ENCODE peak calls at places on chromosomes 1 and 21, in ten cellular contexts. Q is HFF-Myc; P is effector memory CD8-positive, alpha-beta T cell; X is CD4-positive, CD25-positive, alpha-beta regulatory T cell; L is hypothalamus; Y is upper lobe of right lung; N is EL; U is T-helper 9 cell; E is M059J; W is stimulated activated CD4-positive, alpha-beta T cell treated with anti-CD3 and anti-CD28 coated beads, TNF-alpha, amount 100 ng/mL, for 1 hour. D is an unnamed sample.

GRCh38 chr1:205543351-205544305 is 39.2 kb downstream of the CDK18 start:
- DNase-seq in P (no peak), Y (peak), W (no peak), L (peak), N (peak), X (no peak), E (peak), U (no peak), Q (peak), D (no peak)

GRCh38 chr1:16721871-16722641 is 18.3 kb upstream of the RNU1-4 start:
- DNase-seq in X (no peak), E (no peak), Q (no peak), N (peak), U (no peak), L (no peak), P (no peak), W (no peak), Y (no peak), D (no peak)

GRCh38 chr21:18743523-18743922 is 339.9 kb upstream of the TMPRSS15 start:
- DNase-seq in W (no peak), U (no peak), P (no peak), Q (no peak), N (no peak), E (no peak), Y (no peak), L (no peak), X (no peak), D (no peak)

GRCh38 chr21:19029816-19030215 is 626.2 kb upstream of the TMPRSS15 start:
- DNase-seq in Q (no peak), P (no peak), X (no peak), U (no peak), L (no peak), N (no peak), E (no peak), W (no peak), Y (no peak), D (no peak)

GRCh38 chr1:15418811-15419515 is 9.3 kb downstream of the EFHD2 start:
- DNase-seq in Q (no peak), U (no peak), W (no peak), E (no peak), Y (no peak), L (no peak), N (peak), X (no peak), P (no peak), D (no peak)

GRCh38 chr1:174812656-174813055 is 187.1 kb upstream of the CACYBP start:
- DNase-seq in X (no peak), L (no peak), Y (no peak), N (peak), W (no peak), U (no peak), Q (no peak), P (no peak), E (no peak), D (no peak)

GRCh38 chr21:40208206-40208950 is 341.1 kb downstream of the PCP4 start:
- DNase-seq in Y (no peak), U (no peak), P (no peak), X (no peak), N (no peak), L (no peak), E (no peak), Q (no peak), W (no peak), D (no peak)

GRCh38 chr1:22830131-22830566 is 119.5 kb downstream of the EPHB2 start:
- DNase-seq in L (peak), U (no peak), Q (no peak), E (no peak), W (no peak), Y (no peak), X (no peak), P (no peak), N (no peak), D (no peak)

GRCh38 chr1:55555971-55556370 is 340.8 kb upstream of the USP24 start:
- DNase-seq in E (no peak), N (no peak), Q (no peak), X (no peak), W (no peak), U (no peak), Y (no peak), L (no peak), P (no peak), D (no peak)

GRCh38 chr1:97947751-97948150 is 26.9 kb upstream of the DPYD start:
- DNase-seq in N (peak), P (no peak), X (no peak), E (no peak), L (no peak), U (no peak), Q (no peak), W (no peak), Y (no peak), D (no peak)

GRCh38 chr1:59116920-59117542 is 179.9 kb upstream of the FGGY start:
- DNase-seq in E (peak), Q (no peak), L (no peak), U (no peak), X (no peak), Y (no peak), N (peak), W (no peak), P (no peak), D (no peak)

GRCh38 chr1:43525995-43526394 is 4.7 kb upstream of the PTPRF start:
- DNase-seq in N (peak), L (no peak), X (no peak), U (no peak), Q (no peak), E (peak), W (no peak), P (no peak), Y (peak), D (no peak)

GRCh38 chr1:113536182-113536780 is 146.0 kb downstream of the MAGI3 start:
- DNase-seq in X (no peak), L (no peak), Y (no peak), P (no peak), N (peak), U (no peak), Q (no peak), E (peak), W (no peak), D (no peak)

GRCh38 chr1:241177665-241178064 is 179.3 kb downstream of the RGS7 start:
- DNase-seq in Q (no peak), E (no peak), N (no peak), U (no peak), X (no peak), P (no peak), L (no peak), Y (no peak), W (no peak), D (no peak)

D was measured in brain pericyte.